ENCODE peak calls at places on chromosomes 1 and 21, in ten cellular contexts. T is neural progenitor cell, R is keratinocyte, W is fibroblast of lung, F is MM.1S, V is mammary epithelial cell, A is GM23338, Q is H1, Z is astrocyte, P is HCT116. K is an unnamed sample.

GRCh38 chr1:217135569-217135915 is 412.3 kb upstream of the ESRRG start:
- DNase-seq in F (peak), W (peak), Z (no peak), T (peak), R (no peak), V (peak), A (peak), P (no peak), Q (no peak), K (no peak)

GRCh38 chr1:56400526-56400925 is 178.8 kb downstream of the PLPP3 start:
- DNase-seq in W (no peak), A (no peak), F (no peak), R (no peak), P (no peak), Z (no peak), Q (no peak), V (no peak), T (no peak), K (no peak)

GRCh38 chr1:227058321-227058751 is 118.2 kb downstream of the COQ8A start:
- DNase-seq in W (peak), Q (no peak), P (no peak), R (peak), T (no peak), F (no peak), A (no peak), V (peak), Z (peak), K (no peak)

GRCh38 chr1:205533729-205534443 is 29.4 kb downstream of the CDK18 start:
- DNase-seq in T (peak), Z (no peak), W (no peak), P (no peak), R (no peak), F (no peak), V (no peak), Q (no peak), A (no peak), K (no peak)

GRCh38 chr1:215636258-215636965 is 69.3 kb downstream of the KCTD3 start:
- DNase-seq in Z (peak), A (no peak), P (no peak), Q (no peak), V (no peak), W (peak), T (no peak), F (no peak), R (no peak), K (no peak)

GRCh38 chr1:89743788-89744187 is 77.0 kb upstream of the LRRC8D start:
- DNase-seq in Z (no peak), F (no peak), W (peak), P (no peak), V (no peak), A (no peak), R (no peak), T (no peak), Q (no peak), K (no peak)

GRCh38 chr1:221840511-221841243 is 98.8 kb upstream of the DUSP10 start:
- DNase-seq in T (no peak), V (no peak), F (no peak), Q (no peak), W (no peak), Z (no peak), P (no peak), R (no peak), A (no peak), K (no peak)

GRCh38 chr1:11479375-11479979 is 522 bp downstream of the DISP3 start:
- DNase-seq in R (no peak), P (no peak), Z (no peak), V (no peak), Q (no peak), F (no peak), T (peak), A (peak), W (no peak), K (no peak)

GRCh38 chr1:116666747-116667576 is 571 bp downstream of the IGSF3 start:
- DNase-seq in Z (no peak), R (no peak), Q (no peak), A (peak), W (no peak), F (no peak), T (peak), V (no peak), P (no peak), K (no peak)

GRCh38 chr21:43331962-43332458 is 94.9 kb downstream of the SIK1 start:
- DNase-seq in R (no peak), T (no peak), A (no peak), V (no peak), W (peak), Z (peak), P (no peak), Q (no peak), F (no peak), K (no peak)

GRCh38 chr1:42847111-42847580 is 733 bp downstream of the ZNF691 start:
- DNase-seq in T (no peak), V (no peak), Q (no peak), W (no peak), Z (no peak), A (peak), R (no peak), P (no peak), F (no peak), K (no peak)

GRCh38 chr1:27598902-27599528 is 4.9 kb downstream of the AHDC1 start:
- DNase-seq in R (no peak), V (peak), T (peak), W (peak), A (no peak), Z (peak), F (no peak), Q (no peak), P (no peak), K (peak)

GRCh38 chr1:248818505-248819374 is 7.0 kb downstream of the SH3BP5L start:
- DNase-seq in V (no peak), T (no peak), F (no peak), P (no peak), A (no peak), Z (no peak), W (no peak), Q (no peak), R (no peak), K (no peak)

GRCh38 chr1:78688701-78689100 is 39.1 kb downstream of the IFI44 start:
- DNase-seq in P (no peak), T (no peak), A (peak), R (no peak), V (peak), Z (peak), F (no peak), W (peak), Q (no peak), K (peak)

GRCh38 chr1:248872752-248873408 is 14.0 kb upstream of the ZNF692 start:
- DNase-seq in F (peak), T (peak), A (peak), W (peak), R (no peak), P (peak), Q (no peak), Z (peak), V (peak), K (peak)

GRCh38 chr1:167718926-167719691 is 2.7 kb upstream of the MPZL1 start:
- DNase-seq in A (peak), F (no peak), T (peak), P (no peak), Q (no peak), Z (no peak), V (no peak), W (no peak), R (no peak), K (no peak)

GRCh38 chr1:41917835-41918449 is 780 bp downstream of the HIVEP3 start:
- DNase-seq in W (peak), Q (no peak), A (peak), P (no peak), F (peak), R (no peak), V (peak), Z (peak), T (peak), K (peak)

GRCh38 chr1:8089535-8090228 is 63.6 kb upstream of the ERRFI1 start:
- DNase-seq in A (no peak), R (no peak), P (no peak), Q (no peak), F (no peak), T (no peak), V (peak), W (peak), Z (peak), K (peak)

GRCh38 chr1:218785928-218786327 is 387.8 kb upstream of the LYPLAL1 start:
- DNase-seq in R (no peak), A (no peak), T (no peak), Q (no peak), V (no peak), F (no peak), P (no peak), Z (peak), W (peak), K (no peak)

GRCh38 chr1:243974451-243975292 is 76.4 kb upstream of the ZBTB18 start:
- DNase-seq in Q (no peak), A (peak), W (peak), T (peak), Z (peak), P (no peak), V (no peak), F (no peak), R (no peak), K (peak)

GRCh38 chr1:19990703-19991102 is 11.3 kb upstream of the PLA2G2A start:
- DNase-seq in T (no peak), Z (no peak), V (no peak), A (peak), P (no peak), R (no peak), Q (no peak), F (no peak), W (no peak), K (no peak)

GRCh38 chr1:165501351-165501974 is 42.3 kb upstream of the LRRC52 start:
- DNase-seq in W (no peak), R (no peak), F (no peak), T (no peak), Q (no peak), V (no peak), Z (no peak), A (no peak), P (no peak), K (no peak)

GRCh38 chr1:27686223-27686990 is 14.4 kb upstream of the IFI6 start:
- DNase-seq in Z (no peak), T (peak), W (no peak), A (peak), R (no peak), F (no peak), V (no peak), Q (no peak), P (no peak), K (no peak)

GRCh38 chr1:86218859-86219258 is 62.3 kb upstream of the COL24A1 start:
- DNase-seq in Q (no peak), P (no peak), F (no peak), T (no peak), V (no peak), A (no peak), W (no peak), R (no peak), Z (no peak), K (no peak)

GRCh38 chr21:42047821-42048613 is 23.1 kb upstream of the UMODL1 start:
- DNase-seq in F (peak), P (no peak), T (no peak), A (no peak), W (peak), V (peak), Q (no peak), R (no peak), Z (peak), K (no peak)

GRCh38 chr1:20359451-20360330 is 69.0 kb downstream of the VWA5B1 start:
- DNase-seq in W (no peak), Z (no peak), P (peak), Q (no peak), R (no peak), A (no peak), V (no peak), F (peak), T (no peak), K (no peak)

GRCh38 chr1:178579562-178579961 is 66.7 kb downstream of the TEX35 start:
- DNase-seq in P (no peak), Q (no peak), V (no peak), R (no peak), T (no peak), W (no peak), A (no peak), Z (no peak), F (peak), K (peak)

GRCh38 chr1:220789532-220790147 is 2.9 kb downstream of the MTARC1 start:
- DNase-seq in Z (no peak), R (no peak), W (peak), F (no peak), Q (no peak), A (no peak), T (no peak), V (no peak), P (no peak), K (no peak)

GRCh38 chr1:91884459-91885290 is 1.3 kb downstream of the TGFBR3 start:
- DNase-seq in T (peak), V (no peak), R (no peak), W (peak), P (no peak), Q (no peak), A (peak), Z (no peak), F (no peak), K (peak)

GRCh38 chr21:15084668-15085067 is 19.9 kb upstream of the NRIP1 start:
- DNase-seq in A (no peak), R (no peak), F (no peak), Z (no peak), W (no peak), Q (no peak), T (no peak), P (no peak), V (no peak), K (no peak)

GRCh38 chr1:211541715-211542477 is 37.1 kb downstream of the SLC30A1 start:
- DNase-seq in T (no peak), V (no peak), Z (peak), Q (no peak), F (no peak), P (no peak), W (peak), A (no peak), R (no peak), K (no peak)

GRCh38 chr1:1136547-1137230 is 20.8 kb upstream of the C1orf159 start:
- DNase-seq in R (no peak), T (peak), Z (no peak), W (no peak), P (no peak), Q (no peak), F (peak), A (peak), V (no peak), K (no peak)

GRCh38 chr1:65068202-65069011 is 79.6 kb upstream of the AK4 start:
- DNase-seq in T (no peak), R (no peak), Q (no peak), Z (no peak), A (peak), F (peak), W (peak), P (no peak), V (peak), K (no peak)

GRCh38 chr21:34877485-34878128 is 171.5 kb downstream of the RUNX1 start:
- DNase-seq in Q (no peak), F (no peak), A (no peak), R (no peak), V (no peak), W (no peak), Z (no peak), T (no peak), P (no peak), K (no peak)

GRCh38 chr1:221310180-221310579 is 430.9 kb downstream of the HLX start:
- DNase-seq in R (no peak), F (no peak), Z (no peak), T (no peak), P (no peak), W (no peak), A (no peak), V (no peak), Q (no peak), K (no peak)

GRCh38 chr1:17013598-17014320 is 2.0 kb upstream of the ATP13A2 start:
- DNase-seq in T (peak), V (peak), P (no peak), R (no peak), W (no peak), F (no peak), A (no peak), Z (peak), Q (no peak), K (no peak)

GRCh38 chr1:164765993-164766720 is 207.2 kb downstream of the PBX1 start:
- DNase-seq in V (no peak), A (no peak), R (no peak), Q (no peak), F (no peak), T (no peak), Z (peak), P (no peak), W (peak), K (no peak)

GRCh38 chr1:74470262-74470661 is 42.1 kb downstream of the LRRC53 start:
- DNase-seq in R (no peak), Z (no peak), F (no peak), P (no peak), Q (no peak), W (no peak), T (no peak), A (no peak), V (no peak), K (no peak)

GRCh38 chr1:20719871-20720620 is 2.2 kb upstream of the KIF17 start:
- DNase-seq in Z (no peak), Q (no peak), A (no peak), R (no peak), V (no peak), W (no peak), T (no peak), P (no peak), F (no peak), K (no peak)

DNA sequence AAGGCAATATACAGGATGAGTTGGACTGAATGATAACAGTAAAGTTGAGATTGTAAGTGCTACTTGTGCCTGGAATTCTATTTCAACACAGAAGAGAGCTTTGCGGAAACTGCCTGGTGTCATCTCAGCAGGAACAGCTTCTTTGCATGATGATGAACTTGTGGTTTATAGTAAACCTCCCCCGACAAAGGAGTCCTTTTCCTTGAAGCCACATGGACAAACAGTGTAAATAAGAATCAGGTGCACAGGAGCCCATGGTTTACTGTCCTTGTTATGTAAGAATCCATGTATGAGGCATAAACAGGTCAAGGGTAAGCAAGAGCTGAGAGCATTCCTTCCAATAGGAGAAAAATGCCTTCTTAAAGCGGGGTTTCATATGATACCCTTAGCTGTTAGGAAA is 66.2 kb downstream of the PCNX2 start:
- DNase-seq in P (no peak), F (no peak), A (no peak), W (no peak), Z (no peak), T (no peak), R (no peak), Q (no peak), V (no peak), K (no peak)
- TF ChIP-seq EZH2 in P (no peak), F (no peak), A (no peak), W (no peak), Z (no peak), T (no peak), R (no peak), Q (no peak), V (no peak), K (no peak)

GRCh38 chr1:114369930-114370329 is 141.1 kb downstream of the TRIM33 start:
- DNase-seq in W (peak), R (no peak), A (no peak), Q (no peak), F (no peak), T (no peak), P (no peak), V (no peak), Z (no peak), K (no peak)

GRCh38 chr1:114368560-114369255 is 142.3 kb downstream of the TRIM33 start:
- DNase-seq in A (no peak), R (no peak), F (no peak), P (no peak), W (no peak), T (no peak), Q (no peak), V (no peak), Z (no peak), K (no peak)

GRCh38 chr1:114367810-114368209 is 143.2 kb downstream of the TRIM33 start:
- DNase-seq in Q (no peak), P (no peak), V (no peak), T (no peak), A (no peak), W (no peak), R (no peak), Z (no peak), F (no peak), K (no peak)
- H3K27ac ChIP-seq in Q (no peak), P (no peak), V (no peak), T (no peak), A (no peak), W (no peak), R (no peak), Z (no peak), F (no peak), K (no peak)

DNA sequence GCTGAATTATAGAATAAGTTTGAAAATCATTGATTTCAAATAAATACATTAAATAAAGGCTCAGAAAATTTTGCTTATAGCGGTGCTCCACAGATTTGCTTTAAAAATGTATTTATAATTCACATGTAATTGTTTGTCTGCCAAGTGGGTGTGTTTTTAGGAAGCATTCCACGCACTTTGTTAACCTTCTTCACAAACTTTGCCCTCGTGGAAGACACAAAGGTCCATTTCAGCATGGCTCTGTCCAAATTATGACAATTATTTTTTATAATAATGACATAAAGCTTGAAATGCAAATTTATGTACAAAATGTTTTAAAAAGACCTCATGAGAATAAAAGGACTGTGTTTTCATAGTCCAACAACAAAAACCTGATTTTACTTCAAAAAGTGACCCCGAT is 146.1 kb downstream of the GRIK1 start:
- DNase-seq in T (no peak), Z (no peak), W (no peak), F (no peak), Q (no peak), A (no peak), V (no peak), P (no peak), R (no peak), K (no peak)
- TF ChIP-seq EZH2 in T (no peak), Z (no peak), W (no peak), F (no peak), Q (no peak), A (no peak), V (no peak), P (no peak), R (no peak), K (no peak)

GRCh38 chr1:15620890-15621682 is 3.8 kb downstream of the DDI2 start:
- DNase-seq in Q (no peak), T (no peak), A (no peak), W (no peak), R (no peak), V (no peak), F (no peak), Z (no peak), P (no peak), K (no peak)
- H3K27ac ChIP-seq in Q (no peak), T (no peak), A (no peak), W (no peak), R (no peak), V (no peak), F (no peak), Z (no peak), P (no peak), K (no peak)

GRCh38 chr1:202645097-202645476 is 65.2 kb downstream of the SYT2 start:
- DNase-seq in R (no peak), Z (no peak), F (no peak), V (no peak), P (no peak), T (no peak), W (no peak), Q (no peak), A (no peak), K (no peak)

GRCh38 chr1:202642212-202642611 is 68.0 kb downstream of the SYT2 start:
- DNase-seq in F (no peak), Z (no peak), A (no peak), P (no peak), W (no peak), T (no peak), V (no peak), R (no peak), Q (no peak), K (no peak)

GRCh38 chr1:202643397-202644218 is 66.6 kb downstream of the SYT2 start:
- DNase-seq in Q (no peak), F (no peak), A (peak), P (no peak), W (no peak), T (peak), V (no peak), Z (no peak), R (no peak), K (no peak)

GRCh38 chr1:202644219-202645096 is 65.8 kb downstream of the SYT2 start:
- DNase-seq in W (no peak), F (no peak), R (no peak), Z (no peak), V (no peak), Q (no peak), P (no peak), T (peak), A (peak), K (no peak)

GRCh38 chr1:202642619-202643291 is 67.5 kb downstream of the SYT2 start:
- DNase-seq in V (no peak), T (peak), P (no peak), A (peak), Q (no peak), Z (no peak), W (no peak), R (no peak), F (no peak), K (no peak)
- TF ChIP-seq EZH2 in V (peak), T (peak), P (no peak), A (no peak), Q (peak), Z (peak), W (peak), R (peak), F (no peak), K (peak)